ENCODE peak calls at places on chromosomes 7 and 10, in ten cellular contexts. Q is stimulated activated CD4-positive, alpha-beta T cell treated with anti-CD3 and anti-CD28 coated beads, Interleukin-4, amount 100 ng/mL, for 1 hour; U is NCI-H1417; S is Karpas-422; H is GM12865; P is body of pancreas; F is GM20000; C is Right ventricle myocardium inferior; R is brain microvascular endothelial cell; J is DMS 273 treated with DMSO at 0.1 percent for 48 hours. V is an unnamed sample.

GRCh38 chr10:128096486-128097199 is 29.6 kb downstream of the MKI67 start:
- DNase-seq in H (no peak), P (no peak), C (no peak), F (no peak), R (no peak), U (no peak), S (no peak), J (no peak), Q (no peak), V (no peak)

GRCh38 chr10:126924915-126925300 is 19.7 kb downstream of the DOCK1 start:
- DNase-seq in F (no peak), U (no peak), P (no peak), S (no peak), R (peak), Q (no peak), H (no peak), C (no peak), J (no peak), V (no peak)

GRCh38 chr10:24723386-24723787 is 300 bp downstream of the ARHGAP21 start:
- DNase-seq in U (no peak), R (no peak), Q (peak), S (no peak), F (no peak), C (no peak), J (no peak), H (peak), P (no peak), V (peak)

GRCh38 chr10:129766611-129767550 is 197.2 kb downstream of the EBF3 start:
- DNase-seq in S (no peak), R (no peak), J (no peak), P (no peak), F (no peak), U (no peak), Q (no peak), H (no peak), C (no peak), V (no peak)

GRCh38 chr7:63953181-63953580 is 45.5 kb upstream of the ZNF722 start:
- DNase-seq in U (no peak), H (no peak), F (no peak), S (no peak), Q (no peak), P (no peak), R (no peak), C (no peak), J (no peak), V (no peak)

GRCh38 chr10:58965855-58966254 is 210.6 kb upstream of the PHYHIPL start:
- DNase-seq in S (no peak), U (no peak), R (no peak), C (no peak), P (no peak), F (no peak), H (no peak), J (no peak), Q (no peak), V (no peak)

GRCh38 chr7:41573017-41573416 is 129.9 kb downstream of the INHBA start:
- DNase-seq in U (no peak), H (no peak), R (peak), P (no peak), F (no peak), J (no peak), C (no peak), Q (no peak), S (no peak), V (no peak)

GRCh38 chr10:104349623-104350142 is 4.0 kb upstream of the CFAP58 start:
- DNase-seq in Q (no peak), C (no peak), S (peak), H (peak), U (peak), F (peak), J (no peak), R (no peak), P (no peak), V (peak)

GRCh38 chr7:1536768-1537630 is 6.5 kb downstream of the MAFK start:
- DNase-seq in J (peak), F (no peak), R (peak), U (peak), C (peak), S (no peak), H (no peak), Q (no peak), P (peak), V (no peak)